ENCODE peak calls at places on chromosomes 1 and 21, in eight cellular contexts. One of them, this sample, is unnamed.

GRCh38 chr1:171252482-171252881 is 4.2 kb downstream of the FMO1 start:
- DNase-seq in HCT116: no peak
- DNase-seq in SK-N-SH: no peak
- DNase-seq in MM.1S: peak; percentile 99
- DNase-seq in hepatocyte: no peak
- DNase-seq in PC-3: no peak
- DNase-seq in OCI-LY7: peak; percentile 98
- DNase-seq in GM23338: peak; percentile 21
- DNase-seq in this sample: no peak

GRCh38 chr1:223653015-223653414 is 12.5 kb downstream of the CAPN8 start:
- DNase-seq in HCT116: no peak
- DNase-seq in MM.1S: no peak
- DNase-seq in GM23338: peak; percentile 25
- DNase-seq in PC-3: no peak
- DNase-seq in SK-N-SH: no peak
- DNase-seq in hepatocyte: no peak
- DNase-seq in OCI-LY7: no peak
- DNase-seq in this sample: no peak

GRCh38 chr21:14737922-14738321 is 191.8 kb upstream of the SAMSN1 start:
- DNase-seq in SK-N-SH: peak; percentile 9
- DNase-seq in GM23338: peak; percentile 76
- DNase-seq in PC-3: peak; percentile 83
- DNase-seq in HCT116: peak; percentile 37
- DNase-seq in hepatocyte: peak; percentile 66
- DNase-seq in MM.1S: peak; percentile 74
- DNase-seq in OCI-LY7: peak; percentile 78
- DNase-seq in this sample: peak; percentile 37

GRCh38 chr1:189117072-189117770 is 1360.4 kb downstream of the BRINP3 start:
- DNase-seq in GM23338: no peak
- DNase-seq in PC-3: no peak
- DNase-seq in hepatocyte: no peak
- DNase-seq in SK-N-SH: no peak
- DNase-seq in MM.1S: no peak
- DNase-seq in HCT116: no peak
- DNase-seq in OCI-LY7: no peak
- DNase-seq in this sample: no peak

GRCh38 chr1:115210302-115210711 is 121.0 kb upstream of the TSPAN2 start:
- DNase-seq in hepatocyte: no peak
- DNase-seq in GM23338: no peak
- DNase-seq in MM.1S: no peak
- DNase-seq in PC-3: peak; percentile 97
- DNase-seq in OCI-LY7: no peak
- DNase-seq in SK-N-SH: no peak
- DNase-seq in HCT116: no peak
- DNase-seq in this sample: peak; percentile 100

GRCh38 chr1:233843523-233844204 is 60.8 kb upstream of the SLC35F3 start:
- DNase-seq in SK-N-SH: no peak
- DNase-seq in OCI-LY7: no peak
- DNase-seq in GM23338: no peak
- DNase-seq in HCT116: no peak
- DNase-seq in MM.1S: no peak
- DNase-seq in hepatocyte: no peak
- DNase-seq in PC-3: peak; percentile 87
- DNase-seq in this sample: peak; percentile 2

GRCh38 chr1:29674625-29675326 is 438.5 kb downstream of the PTPRU start:
- DNase-seq in PC-3: no peak
- DNase-seq in MM.1S: no peak
- DNase-seq in GM23338: no peak
- DNase-seq in hepatocyte: no peak
- DNase-seq in HCT116: no peak
- DNase-seq in OCI-LY7: no peak
- DNase-seq in SK-N-SH: no peak
- DNase-seq in this sample: no peak

GRCh38 chr1:15153184-15153841 is at the start of gene TMEM51:
- DNase-seq in MM.1S: peak; percentile 38
- DNase-seq in OCI-LY7: no peak
- DNase-seq in hepatocyte: peak; percentile 93
- DNase-seq in HCT116: no peak
- DNase-seq in GM23338: peak; percentile 91
- DNase-seq in SK-N-SH: peak; percentile 92
- DNase-seq in PC-3: peak; percentile 77
- DNase-seq in this sample: peak; percentile 68

GRCh38 chr1:202037706-202038296 is 27.4 kb downstream of the ELF3 start:
- DNase-seq in HCT116: no peak
- DNase-seq in SK-N-SH: no peak
- DNase-seq in GM23338: no peak
- DNase-seq in hepatocyte: no peak
- DNase-seq in OCI-LY7: no peak
- DNase-seq in MM.1S: no peak
- DNase-seq in PC-3: no peak
- DNase-seq in this sample: no peak

GRCh38 chr1:200445213-200445612 is 35.4 kb upstream of the ZNF281 start:
- DNase-seq in PC-3: peak; percentile 90
- DNase-seq in hepatocyte: no peak
- DNase-seq in MM.1S: no peak
- DNase-seq in OCI-LY7: no peak
- DNase-seq in GM23338: no peak
- DNase-seq in HCT116: no peak
- DNase-seq in SK-N-SH: no peak
- DNase-seq in this sample: no peak

GRCh38 chr1:211808475-211808874 is 22.1 kb downstream of the LPGAT1 start:
- DNase-seq in MM.1S: no peak
- DNase-seq in PC-3: peak; percentile 64
- DNase-seq in OCI-LY7: no peak
- DNase-seq in hepatocyte: no peak
- DNase-seq in GM23338: no peak
- DNase-seq in SK-N-SH: no peak
- DNase-seq in HCT116: no peak
- DNase-seq in this sample: no peak

GRCh38 chr1:91349524-91349923 is 55.1 kb downstream of the HFM1 start:
- DNase-seq in GM23338: no peak
- DNase-seq in SK-N-SH: no peak
- DNase-seq in MM.1S: no peak
- DNase-seq in HCT116: no peak
- DNase-seq in OCI-LY7: no peak
- DNase-seq in hepatocyte: peak; percentile 13
- DNase-seq in PC-3: no peak
- DNase-seq in this sample: no peak

GRCh38 chr1:90391116-90391515 is 326.0 kb downstream of the BARHL2 start:
- DNase-seq in HCT116: no peak
- DNase-seq in SK-N-SH: no peak
- DNase-seq in hepatocyte: no peak
- DNase-seq in MM.1S: no peak
- DNase-seq in PC-3: peak; percentile 14
- DNase-seq in GM23338: no peak
- DNase-seq in OCI-LY7: no peak
- DNase-seq in this sample: no peak

GRCh38 chr1:202237052-202237451 is 43.5 kb downstream of the LGR6 start:
- DNase-seq in OCI-LY7: peak; percentile 36
- DNase-seq in SK-N-SH: peak; percentile 79
- DNase-seq in PC-3: peak; percentile 39
- DNase-seq in GM23338: peak; percentile 93
- DNase-seq in hepatocyte: peak; percentile 58
- DNase-seq in HCT116: peak; percentile 63
- DNase-seq in MM.1S: peak; percentile 42
- DNase-seq in this sample: peak; percentile 71

GRCh38 chr1:167438171-167439138 is 79.9 kb downstream of the CD247 start:
- DNase-seq in PC-3: no peak
- DNase-seq in MM.1S: no peak
- DNase-seq in SK-N-SH: no peak
- DNase-seq in HCT116: no peak
- DNase-seq in GM23338: no peak
- DNase-seq in OCI-LY7: no peak
- DNase-seq in hepatocyte: no peak
- DNase-seq in this sample: no peak

GRCh38 chr1:207825719-207826556 is 74.1 kb downstream of the CD46 start:
- DNase-seq in OCI-LY7: peak; percentile 54
- DNase-seq in MM.1S: peak; percentile 96
- DNase-seq in hepatocyte: no peak
- DNase-seq in SK-N-SH: no peak
- DNase-seq in HCT116: no peak
- DNase-seq in PC-3: peak; percentile 51
- DNase-seq in GM23338: no peak
- DNase-seq in this sample: no peak

GRCh38 chr1:234866007-234866866 is 256.3 kb upstream of the IRF2BP2 start:
- DNase-seq in SK-N-SH: no peak
- DNase-seq in HCT116: peak; percentile 61
- DNase-seq in GM23338: no peak
- DNase-seq in OCI-LY7: no peak
- DNase-seq in PC-3: peak; percentile 46
- DNase-seq in hepatocyte: peak; percentile 83
- DNase-seq in MM.1S: no peak
- DNase-seq in this sample: peak; percentile 91

GRCh38 chr1:205680073-205680851 is at the start of gene SLC45A3:
- DNase-seq in HCT116: no peak
- DNase-seq in hepatocyte: peak; percentile 57
- DNase-seq in GM23338: peak; percentile 74
- DNase-seq in OCI-LY7: peak; percentile 45
- DNase-seq in MM.1S: peak; percentile 43
- DNase-seq in SK-N-SH: peak; percentile 94
- DNase-seq in PC-3: peak; percentile 51
- DNase-seq in this sample: peak; percentile 55

GRCh38 chr1:228037401-228038386 is 30.9 kb downstream of the WNT3A start:
- DNase-seq in hepatocyte: peak; percentile 66
- DNase-seq in OCI-LY7: no peak
- DNase-seq in PC-3: no peak
- DNase-seq in MM.1S: no peak
- DNase-seq in SK-N-SH: no peak
- DNase-seq in HCT116: no peak
- DNase-seq in GM23338: peak; percentile 59
- DNase-seq in this sample: peak; percentile 35

GRCh38 chr1:226762055-226762454 is 23.0 kb upstream of the ITPKB start:
- DNase-seq in hepatocyte: no peak
- DNase-seq in OCI-LY7: no peak
- DNase-seq in GM23338: no peak
- DNase-seq in HCT116: no peak
- DNase-seq in SK-N-SH: no peak
- DNase-seq in PC-3: no peak
- DNase-seq in MM.1S: no peak
- DNase-seq in this sample: no peak

GRCh38 chr1:236850580-236850979 is 55.5 kb downstream of the MTR start:
- DNase-seq in SK-N-SH: no peak
- DNase-seq in MM.1S: no peak
- DNase-seq in GM23338: no peak
- DNase-seq in PC-3: no peak
- DNase-seq in HCT116: no peak
- DNase-seq in hepatocyte: no peak
- DNase-seq in OCI-LY7: no peak
- DNase-seq in this sample: no peak

GRCh38 chr1:110196917-110197782 is 13.0 kb upstream of the KCNC4 start:
- DNase-seq in GM23338: peak; percentile 70
- DNase-seq in PC-3: peak; percentile 69
- DNase-seq in HCT116: peak; percentile 38
- DNase-seq in MM.1S: peak; percentile 46
- DNase-seq in OCI-LY7: peak; percentile 67
- DNase-seq in SK-N-SH: peak; percentile 89
- DNase-seq in hepatocyte: peak; percentile 76
- DNase-seq in this sample: peak; percentile 45

GRCh38 chr1:156616463-156616862 is 2.8 kb upstream of the HAPLN2 start:
- DNase-seq in hepatocyte: peak; percentile 74
- DNase-seq in HCT116: no peak
- DNase-seq in OCI-LY7: no peak
- DNase-seq in GM23338: no peak
- DNase-seq in SK-N-SH: peak; percentile 86
- DNase-seq in PC-3: peak; percentile 52
- DNase-seq in MM.1S: no peak
- DNase-seq in this sample: no peak

GRCh38 chr1:197902454-197903195 is at the start of gene C1orf53:
- DNase-seq in SK-N-SH: peak; percentile 97
- DNase-seq in hepatocyte: peak; percentile 95
- DNase-seq in GM23338: peak; percentile 90
- DNase-seq in OCI-LY7: peak; percentile 91
- DNase-seq in HCT116: peak; percentile 63
- DNase-seq in PC-3: peak; percentile 81
- DNase-seq in MM.1S: peak; percentile 95
- DNase-seq in this sample: peak; percentile 92

DNA sequence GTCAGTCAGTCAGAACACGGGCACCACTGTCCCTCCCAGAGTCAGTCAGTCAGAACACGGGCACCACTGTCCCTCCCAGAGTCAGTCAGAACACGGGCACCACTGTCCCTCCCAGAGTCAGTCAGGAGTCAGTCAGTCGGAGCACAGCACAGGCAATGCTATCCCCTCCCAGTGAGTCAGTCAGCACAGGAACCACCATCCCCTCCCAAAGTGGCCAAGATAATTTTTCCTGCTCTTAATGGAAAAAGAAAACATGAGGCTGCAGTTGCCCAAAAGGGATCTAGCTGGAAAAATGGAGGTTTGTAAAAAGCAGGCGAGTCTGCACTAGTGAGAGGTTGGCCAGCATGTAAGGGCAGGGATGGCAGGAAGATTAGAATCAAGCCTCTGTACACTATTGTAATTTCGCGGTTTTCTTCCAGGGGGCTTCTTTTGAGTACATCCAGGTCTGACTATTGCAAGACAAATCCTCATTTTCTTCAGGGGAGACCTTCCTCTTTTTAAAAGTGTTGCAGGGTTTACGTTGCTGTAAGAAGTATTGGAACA is 213.8 kb downstream of the SIPA1L2 start:
- DNase-seq in OCI-LY7: no peak
- DNase-seq in MM.1S: no peak
- DNase-seq in SK-N-SH: peak; percentile 27
- DNase-seq in hepatocyte: no peak
- DNase-seq in PC-3: peak; percentile 34
- DNase-seq in HCT116: no peak
- DNase-seq in GM23338: no peak
- DNase-seq in this sample: no peak
- H3K9me2 ChIP-seq in OCI-LY7: no peaks in the 10 kb centered on the region
- H3K9me2 ChIP-seq in MM.1S: no peaks in the 10 kb centered on the region
- H3K9me2 ChIP-seq in SK-N-SH: no peaks in the 10 kb centered on the region
- H3K9me2 ChIP-seq in hepatocyte: no peaks in the 10 kb centered on the region
- H3K9me2 ChIP-seq in PC-3: no peaks in the 10 kb centered on the region
- H3K9me2 ChIP-seq in HCT116: no peaks in the 10 kb centered on the region
- H3K9me2 ChIP-seq in GM23338: no peaks in the 10 kb centered on the region
- H3K9me2 ChIP-seq in this sample: no peaks in the 10 kb centered on the region

GRCh38 chr1:56416385-56416972 is 162.9 kb downstream of the PLPP3 start:
- DNase-seq in PC-3: peak; percentile 13
- DNase-seq in HCT116: no peak
- DNase-seq in SK-N-SH: no peak
- DNase-seq in OCI-LY7: no peak
- DNase-seq in GM23338: no peak
- DNase-seq in MM.1S: no peak
- DNase-seq in hepatocyte: peak; percentile 55
- DNase-seq in this sample: no peak
- TF ChIP-seq CTCF in PC-3: no peak
- TF ChIP-seq CTCF in HCT116: peak; percentile 32
- TF ChIP-seq CTCF in SK-N-SH: no peak
- TF ChIP-seq CTCF in OCI-LY7: no peak
- TF ChIP-seq CTCF in GM23338: peak; percentile 25
- TF ChIP-seq CTCF in MM.1S: no peak
- TF ChIP-seq CTCF in hepatocyte: peak; percentile 17
- TF ChIP-seq CTCF in this sample: no peak

GRCh38 chr1:101284622-101285218 is 47.9 kb downstream of the S1PR1 start:
- DNase-seq in PC-3: no peak
- DNase-seq in HCT116: no peak
- DNase-seq in hepatocyte: no peak
- DNase-seq in SK-N-SH: no peak
- DNase-seq in GM23338: no peak
- DNase-seq in MM.1S: no peak
- DNase-seq in OCI-LY7: no peak
- DNase-seq in this sample: no peak
- H3K9me2 ChIP-seq in PC-3: no peaks in the 10 kb centered on the region
- H3K9me2 ChIP-seq in HCT116: no peaks in the 10 kb centered on the region
- H3K9me2 ChIP-seq in hepatocyte: no peaks in the 10 kb centered on the region
- H3K9me2 ChIP-seq in SK-N-SH: no peaks in the 10 kb centered on the region
- H3K9me2 ChIP-seq in GM23338: no peaks in the 10 kb centered on the region
- H3K9me2 ChIP-seq in MM.1S: no peaks in the 10 kb centered on the region
- H3K9me2 ChIP-seq in OCI-LY7: no peaks in the 10 kb centered on the region
- H3K9me2 ChIP-seq in this sample: no peaks in the 10 kb centered on the region

GRCh38 chr1:17671741-17672140 is 83.4 kb upstream of the ACTL8 start:
- DNase-seq in hepatocyte: no peak
- DNase-seq in OCI-LY7: peak; percentile 88
- DNase-seq in SK-N-SH: peak; percentile 80
- DNase-seq in GM23338: peak; percentile 66
- DNase-seq in PC-3: no peak
- DNase-seq in MM.1S: no peak
- DNase-seq in HCT116: no peak
- DNase-seq in this sample: no peak
- TF ChIP-seq CTCF in hepatocyte: no peak
- TF ChIP-seq CTCF in OCI-LY7: peak; percentile 39
- TF ChIP-seq CTCF in SK-N-SH: no peak
- TF ChIP-seq CTCF in GM23338: no peak
- TF ChIP-seq CTCF in PC-3: no peak
- TF ChIP-seq CTCF in MM.1S: peak; percentile 3
- TF ChIP-seq CTCF in HCT116: no peak
- TF ChIP-seq CTCF in this sample: no peak

This sample was measured in PC-9.